ENCODE peak calls at places on chromosomes 4 and X, in nine cellular contexts. X, Y, G, J, L, H, U, N and V are unnamed samples.
A peak's percentile ranks its signal among the peaks of the same experiment; 100 is the strongest.

GRCh38 chr4:171929477-171929876 is 116.3 kb downstream of the GALNTL6 start:
- DNase-seq in X (no peak), Y (no peak), G (no peak), J (no peak), L (no peak), H (no peak), U (no peak), N (no peak), V (no peak)

GRCh38 chrX:153637121-153638040 is 9.6 kb upstream of the DUSP9 start:
- DNase-seq in X (no peak), Y (no peak), G (no peak), J (no peak), L (no peak), H (no peak), U (no peak), N (peak; percentile 12), V (no peak)

GRCh38 chrX:103879339-103879738 is 47.3 kb upstream of the RAB9B start:
- DNase-seq in X (no peak), Y (no peak), G (no peak), J (no peak), L (peak; percentile 60), H (no peak), U (no peak), N (no peak), V (no peak)

GRCh38 chr4:173013232-173013932 is 155.2 kb upstream of the GALNT7 start:
- DNase-seq in X (peak; percentile 41), Y (no peak), G (peak; percentile 32), J (peak; percentile 31), L (peak; percentile 42), H (peak; percentile 16), U (no peak), N (peak; percentile 58), V (peak; percentile 53)

GRCh38 chr4:114497116-114497515 is 101.5 kb upstream of the UGT8 start:
- DNase-seq in X (no peak), Y (no peak), G (no peak), J (no peak), L (no peak), H (no peak), U (no peak), N (no peak), V (no peak)

GRCh38 chr4:92387459-92388069 is 83.8 kb downstream of the GRID2 start:
- DNase-seq in X (no peak), Y (peak; percentile 68), G (no peak), J (no peak), L (peak; percentile 59), H (no peak), U (no peak), N (peak; percentile 17), V (no peak)

GRCh38 chr4:82799006-82799881 is 648 bp upstream of the SCD5 start:
- DNase-seq in X (peak; percentile 3), Y (no peak), G (peak; percentile 58), J (no peak), L (peak; percentile 48), H (peak; percentile 22), U (no peak), N (peak; percentile 44), V (no peak)

GRCh38 chr4:77662396-77662795 is 56.8 kb downstream of the CXCL13 start:
- DNase-seq in X (no peak), Y (no peak), G (no peak), J (no peak), L (no peak), H (no peak), U (no peak), N (no peak), V (no peak)

GRCh38 chr4:146255874-146256273 is 41.5 kb downstream of the REELD1 start:
- DNase-seq in X (no peak), Y (no peak), G (no peak), J (no peak), L (peak; percentile 80), H (no peak), U (no peak), N (no peak), V (no peak)

GRCh38 chr4:159434496-159435241 is 331.8 kb downstream of the RAPGEF2 start:
- DNase-seq in X (no peak), Y (no peak), G (no peak), J (no peak), L (peak; percentile 66), H (no peak), U (no peak), N (no peak), V (no peak)

GRCh38 chrX:139967300-139967699 is 2.0 kb upstream of the CXorf66 start:
- DNase-seq in X (no peak), Y (no peak), G (no peak), J (no peak), L (peak; percentile 28), H (no peak), U (no peak), N (peak; percentile 15), V (no peak)

GRCh38 chr4:87073570-87074470 is 139.0 kb downstream of the AFF1 start:
- DNase-seq in X (peak; percentile 40), Y (no peak), G (peak; percentile 53), J (no peak), L (no peak), H (no peak), U (no peak), N (peak; percentile 41), V (peak; percentile 45)

GRCh38 chr4:145531193-145531592 is 49.5 kb downstream of the SMAD1 start:
- DNase-seq in X (no peak), Y (no peak), G (no peak), J (no peak), L (no peak), H (no peak), U (no peak), N (peak; percentile 36), V (no peak)

GRCh38 chr4:169848018-169848417 is 90.3 kb upstream of the HPF1 start:
- DNase-seq in X (no peak), Y (no peak), G (no peak), J (no peak), L (no peak), H (no peak), U (no peak), N (no peak), V (no peak)

GRCh38 chr4:85569730-85570299 is 94.9 kb downstream of the ARHGAP24 start:
- DNase-seq in X (no peak), Y (no peak), G (no peak), J (no peak), L (no peak), H (no peak), U (no peak), N (no peak), V (no peak)

DNA sequence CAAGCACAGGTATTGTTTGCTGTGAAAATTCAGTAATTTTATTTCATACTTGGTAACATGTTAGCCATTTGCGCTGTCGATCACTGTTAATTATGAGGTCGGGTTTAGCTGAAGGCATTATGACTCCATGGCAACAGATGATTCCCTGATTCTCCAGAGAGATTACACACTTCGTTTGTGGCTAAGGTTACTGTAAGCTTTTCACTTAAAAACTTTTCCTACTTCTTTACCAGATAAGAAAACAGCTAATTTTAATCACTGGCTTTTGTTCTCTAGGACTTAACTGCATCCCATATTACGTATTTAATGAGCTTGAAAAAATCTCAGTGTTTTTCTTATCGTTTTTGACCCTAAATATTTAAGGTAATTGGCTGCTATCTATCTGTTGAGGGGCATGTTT is 2.1 kb downstream of the GSTCD start:
- DNase-seq in X (no peak), Y (no peak), G (no peak), J (no peak), L (peak; percentile 27), H (no peak), U (no peak), N (peak; percentile 38), V (no peak)
- H3K4me3 ChIP-seq in X (no peak overlapping the region), Y (no peak overlapping the region), G (no peak overlapping the region), J (no peak overlapping the region), L (no peak overlapping the region), H (no peak overlapping the region), U (no peak overlapping the region), N (peak overlapping the region; percentile 73), V (no peak overlapping the region)

GRCh38 chr4:7968262-7968896 is 28.7 kb upstream of the AFAP1 start:
- DNase-seq in X (no peak), Y (no peak), G (no peak), J (no peak), L (no peak), H (no peak), U (no peak), N (no peak), V (no peak)
- H3K4me1 ChIP-seq in X (peaks cover 70% of the 10 kb centered on the region), Y (peaks cover 51% of the 10 kb centered on the region), G (peaks cover 8% of the 10 kb centered on the region), J (peaks cover 33% of the 10 kb centered on the region), L (peaks cover 40% of the 10 kb centered on the region), H (peaks cover 10% of the 10 kb centered on the region), U (peaks cover 62% of the 10 kb centered on the region), N (peaks cover 37% of the 10 kb centered on the region), V (peaks cover 76% of the 10 kb centered on the region)

GRCh38 chrX:118115948-118116307 is 682 bp downstream of the KLHL13 start:
- DNase-seq in X (no peak), Y (no peak), G (no peak), J (no peak), L (no peak), H (no peak), U (no peak), N (no peak), V (no peak)

GRCh38 chrX:118117069-118117405 is 427 bp upstream of the KLHL13 start:
- DNase-seq in X (no peak), Y (no peak), G (no peak), J (peak; percentile 26), L (peak; percentile 9), H (no peak), U (peak; percentile 72), N (no peak), V (no peak)

DNA sequence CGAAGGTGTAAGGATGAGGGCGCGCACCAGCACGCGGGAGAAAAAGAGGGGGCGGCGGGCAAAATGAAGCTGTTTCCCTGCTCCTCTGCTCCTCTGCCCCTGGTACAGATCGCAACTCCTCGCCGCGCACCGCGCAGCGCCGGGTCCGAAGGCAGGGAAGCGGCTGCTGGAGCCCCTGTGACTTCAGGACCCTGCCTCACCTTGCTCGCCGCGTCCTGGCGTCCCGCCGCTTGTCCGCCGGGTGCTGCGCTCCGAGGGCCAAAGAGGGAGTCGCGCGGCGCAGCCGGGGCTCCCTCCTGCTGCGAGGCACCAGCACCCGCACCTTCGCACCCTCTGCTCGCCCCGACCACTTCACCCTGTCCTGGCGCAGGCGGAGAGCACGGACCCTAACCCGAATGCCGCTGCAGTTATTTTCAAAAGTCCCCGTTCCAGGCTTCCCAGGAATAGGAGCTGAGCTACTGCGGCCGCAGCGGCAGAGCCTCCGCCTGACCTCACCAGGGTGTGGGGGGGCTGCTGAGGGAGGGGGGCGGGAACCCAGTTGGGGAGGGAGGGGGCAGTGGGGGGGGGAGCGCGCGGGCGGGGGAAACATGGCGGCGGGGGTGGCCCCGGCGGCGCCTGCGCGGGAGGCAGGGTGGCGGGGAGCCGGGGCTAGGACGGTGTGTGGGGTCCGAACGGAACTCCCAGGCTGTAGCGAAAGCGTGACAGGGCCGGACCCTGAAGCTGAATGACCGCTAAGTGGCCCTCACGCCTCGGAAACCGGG is at the start of gene KLHL13:
- DNase-seq in X (peak; percentile 29), Y (no peak), G (peak; percentile 6), J (peak; percentile 26), L (peak; percentile 40), H (peak; percentile 42), U (peak; percentile 63), N (peak; percentile 92), V (no peak)
- H3K4me3 ChIP-seq in X (no peak within 1 kb of the TSS), Y (peak within 1 kb of the TSS; percentile 61), G (peak within 1 kb of the TSS; percentile 42), J (peak within 1 kb of the TSS; percentile 71), L (peak within 1 kb of the TSS; percentile 59), H (peak within 1 kb of the TSS; percentile 46), U (peak within 1 kb of the TSS; percentile 62), N (peak within 1 kb of the TSS; percentile 67), V (no peak within 1 kb of the TSS)

DNA sequence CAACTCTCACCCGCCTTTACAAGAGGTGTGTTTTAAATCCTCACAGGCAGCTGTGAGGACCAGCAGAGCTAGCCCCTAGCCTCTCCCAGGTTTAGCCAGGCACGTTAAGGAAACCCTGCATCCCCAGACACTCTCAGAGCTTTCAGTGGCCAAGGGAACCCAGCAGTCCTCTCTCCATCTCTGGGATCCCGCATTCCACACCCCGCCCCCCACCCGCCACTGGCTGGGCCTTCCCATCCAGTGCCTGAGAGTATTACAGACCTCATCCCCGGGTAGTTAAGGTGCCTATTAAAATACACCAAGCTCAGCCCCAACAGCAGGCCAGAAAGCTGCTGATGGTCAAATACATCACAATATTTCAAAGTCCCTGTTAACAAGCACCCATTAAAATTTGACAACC is 256.2 kb downstream of the BCOR start:
- DNase-seq in X (no peak), Y (no peak), G (no peak), J (no peak), L (no peak), H (no peak), U (no peak), N (peak; percentile 33), V (no peak)
- H3K4me1 ChIP-seq in X (no peaks in the 10 kb centered on the region), Y (no peaks in the 10 kb centered on the region), G (no peaks in the 10 kb centered on the region), J (peaks cover 22% of the 10 kb centered on the region), L (no peaks in the 10 kb centered on the region), H (no peaks in the 10 kb centered on the region), U (no peaks in the 10 kb centered on the region), N (no peaks in the 10 kb centered on the region), V (no peaks in the 10 kb centered on the region)